ENCODE peak calls at places on chromosomes 12 and 14, in six cellular contexts. T is HuH-7; H is aorta; V is keratinocyte; L is AG04450; G is effector memory CD4-positive, alpha-beta T cell. D is an unnamed sample.

GRCh38 chr12:123761841-123762714 is at the start of gene DNAH10:
- DNase-seq in T (peak), H (no peak), V (no peak), L (no peak), G (no peak), D (no peak)

GRCh38 chr12:6292606-6293005 is 17.9 kb upstream of the PLEKHG6 start:
- DNase-seq in T (no peak), H (no peak), V (no peak), L (no peak), G (no peak), D (no peak)

GRCh38 chr12:79737875-79738718 is 47.3 kb upstream of the PAWR start:
- DNase-seq in T (peak), H (no peak), V (peak), L (no peak), G (no peak), D (no peak)

GRCh38 chr14:93035917-93036651 is 79.6 kb downstream of the ITPK1 start:
- DNase-seq in T (no peak), H (no peak), V (no peak), L (no peak), G (no peak), D (no peak)

GRCh38 chr14:60561845-60562746 is 53.1 kb downstream of the SIX6 start:
- DNase-seq in T (peak), H (no peak), V (peak), L (peak), G (no peak), D (no peak)

GRCh38 chr12:15220961-15221885 is at the start of gene RERG:
- DNase-seq in T (peak), H (peak), V (no peak), L (peak), G (peak), D (peak)

GRCh38 chr12:11561416-11561815 is 88.1 kb upstream of the ETV6 start:
- DNase-seq in T (no peak), H (no peak), V (no peak), L (no peak), G (no peak), D (no peak)

GRCh38 chr14:89990623-89991275 is 35.0 kb downstream of the TDP1 start:
- DNase-seq in T (no peak), H (no peak), V (no peak), L (no peak), G (no peak), D (no peak)

GRCh38 chr14:67883717-67884116 is 64.1 kb downstream of the RAD51B start:
- DNase-seq in T (no peak), H (no peak), V (no peak), L (no peak), G (no peak), D (no peak)

GRCh38 chr12:132492522-132492921 is 2.6 kb downstream of the FBRSL1 start:
- DNase-seq in T (no peak), H (no peak), V (no peak), L (no peak), G (no peak), D (no peak)

GRCh38 chr14:22838631-22839041 is 2.3 kb downstream of the MMP14 start:
- DNase-seq in T (peak), H (peak), V (no peak), L (no peak), G (no peak), D (no peak)

GRCh38 chr14:69726761-69727511 is 40.0 kb upstream of the SRSF5 start:
- DNase-seq in T (peak), H (peak), V (no peak), L (peak), G (peak), D (peak)

GRCh38 chr12:90510948-90511347 is 444.0 kb downstream of the CCER1 start:
- DNase-seq in T (no peak), H (no peak), V (no peak), L (peak), G (no peak), D (no peak)

GRCh38 chr12:113222730-113223531 is 1.7 kb downstream of the TPCN1 start:
- DNase-seq in T (peak), H (peak), V (no peak), L (peak), G (no peak), D (no peak)

GRCh38 chr14:89078021-89078676 is 253.7 kb downstream of the TTC8 start:
- DNase-seq in T (no peak), H (no peak), V (no peak), L (no peak), G (no peak), D (no peak)

GRCh38 chr12:16515666-16516065 is 90.3 kb downstream of the LMO3 start:
- DNase-seq in T (no peak), H (no peak), V (no peak), L (no peak), G (no peak), D (no peak)